ENCODE peak calls at places on chromosomes 7 and 10, in ten cellular contexts. R is heart right ventricle; N is CD8-positive, alpha-beta T cell; I is psoas muscle; D is left ventricle myocardium inferior; O is upper lobe of right lung; H is naive thymus-derived CD4-positive, alpha-beta T cell; M is ovary; S is neuronal stem cell; V is body of pancreas. P is an unnamed sample.

GRCh38 chr7:86932038-86932512 is 127.4 kb downstream of the ELAPOR2 start:
- DNase-seq in R (no peak), N (no peak), I (no peak), D (no peak), O (no peak), H (no peak), M (no peak), S (no peak), V (peak; percentile 16), P (peak; percentile 20)

GRCh38 chr10:5977471-5978370 is at the start of gene IL15RA:
- DNase-seq in R (peak; percentile 76), N (peak; percentile 73), I (peak; percentile 88), D (peak; percentile 73), O (peak; percentile 91), H (peak; percentile 75), M (peak; percentile 65), S (peak; percentile 41), V (peak; percentile 85), P (peak; percentile 81)

GRCh38 chr7:74453321-74454011 is at the start of gene GTF2IRD1:
- DNase-seq in R (peak; percentile 67), N (peak; percentile 27), I (peak; percentile 88), D (peak; percentile 69), O (peak; percentile 85), H (peak; percentile 33), M (peak; percentile 81), S (peak; percentile 70), V (peak; percentile 81), P (peak; percentile 89)

GRCh38 chr7:42843209-42843800 is 68.6 kb downstream of the C7orf25 start:
- DNase-seq in R (peak; percentile 24), N (no peak), I (peak; percentile 52), D (peak; percentile 20), O (peak; percentile 65), H (no peak), M (peak; percentile 44), S (peak; percentile 29), V (peak; percentile 39), P (peak; percentile 25)

GRCh38 chr7:151852486-151853396 is 24.2 kb downstream of the PRKAG2 start:
- DNase-seq in R (no peak), N (no peak), I (peak; percentile 23), D (peak; percentile 5), O (peak; percentile 55), H (no peak), M (no peak), S (no peak), V (no peak), P (peak; percentile 37)

GRCh38 chr10:70753841-70754621 is 31.1 kb downstream of the TBATA start:
- DNase-seq in R (no peak), N (no peak), I (no peak), D (no peak), O (peak; percentile 49), H (no peak), M (no peak), S (no peak), V (no peak), P (no peak)

GRCh38 chr10:123297175-123297574 is 143.0 kb downstream of the BUB3 start:
- DNase-seq in R (no peak), N (no peak), I (no peak), D (no peak), O (no peak), H (no peak), M (no peak), S (no peak), V (no peak), P (no peak)

GRCh38 chr10:76382381-76382851 is 951.0 kb downstream of the LRMDA start:
- DNase-seq in R (no peak), N (no peak), I (peak; percentile 53), D (no peak), O (no peak), H (no peak), M (no peak), S (no peak), V (no peak), P (no peak)

GRCh38 chr7:921071-921461 is 33.4 kb downstream of the ADAP1 start:
- DNase-seq in R (no peak), N (no peak), I (peak; percentile 30), D (no peak), O (peak; percentile 31), H (no peak), M (peak; percentile 1), S (no peak), V (no peak), P (peak; percentile 42)

GRCh38 chr10:13382759-13383753 is 35.0 kb upstream of the SEPHS1 start:
- DNase-seq in R (no peak), N (no peak), I (no peak), D (no peak), O (peak; percentile 91), H (no peak), M (no peak), S (no peak), V (peak; percentile 49), P (no peak)

GRCh38 chr10:22942437-22942836 is 14.6 kb downstream of the ARMC3 start:
- DNase-seq in R (no peak), N (no peak), I (no peak), D (no peak), O (no peak), H (no peak), M (no peak), S (no peak), V (no peak), P (no peak)

GRCh38 chr10:52368725-52369124 is 54.6 kb downstream of the DKK1 start:
- DNase-seq in R (no peak), N (no peak), I (no peak), D (no peak), O (no peak), H (no peak), M (no peak), S (no peak), V (no peak), P (no peak)

GRCh38 chr10:125343118-125343752 is 182.9 kb upstream of the CTBP2 start:
- DNase-seq in R (no peak), N (no peak), I (no peak), D (no peak), O (no peak), H (no peak), M (no peak), S (peak; percentile 3), V (peak; percentile 17), P (no peak)

GRCh38 chr10:64952042-64952441 is 1430.8 kb downstream of the REEP3 start:
- DNase-seq in R (no peak), N (no peak), I (no peak), D (no peak), O (no peak), H (no peak), M (no peak), S (no peak), V (no peak), P (no peak)
- H3K27ac ChIP-seq in R (no peak overlapping the region), N (no peak overlapping the region), I (no peak overlapping the region), D (no peak overlapping the region), O (no peak overlapping the region), H (no peak overlapping the region), M (no peak overlapping the region), S (no peak overlapping the region), V (no peak overlapping the region), P (no peak overlapping the region)

DNA sequence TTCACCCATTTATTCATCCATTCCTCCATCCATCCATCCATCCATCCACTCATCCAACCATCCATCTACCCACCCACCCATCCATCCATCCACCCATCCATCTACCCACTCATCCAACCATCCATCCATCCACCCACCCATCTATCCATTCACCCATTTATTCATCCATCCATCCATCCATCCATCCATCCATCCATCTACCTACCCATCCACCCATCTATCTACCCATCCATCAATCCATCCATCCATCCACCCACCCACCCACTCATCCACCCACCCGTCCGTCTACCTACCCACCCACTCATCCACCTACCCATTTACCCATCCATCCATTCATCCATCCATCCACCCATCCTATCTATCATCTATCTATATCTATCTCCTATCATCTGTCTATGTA is 169.4 kb upstream of the SHH start:
- DNase-seq in R (no peak), N (no peak), I (no peak), D (no peak), O (no peak), H (no peak), M (no peak), S (no peak), V (no peak), P (no peak)
- H3K27me3 ChIP-seq in R (peaks cover 36% of the 10 kb centered on the region), N (no peaks in the 10 kb centered on the region), I (peaks cover 4% of the 10 kb centered on the region), D (peaks cover 79% of the 10 kb centered on the region), O (no peaks in the 10 kb centered on the region), H (no peaks in the 10 kb centered on the region), M (no peaks in the 10 kb centered on the region), S (peaks cover 15% of the 10 kb centered on the region), V (no peaks in the 10 kb centered on the region), P (no peaks in the 10 kb centered on the region)

GRCh38 chr10:110217609-110218008 is 10.2 kb downstream of the MXI1 start:
- DNase-seq in R (no peak), N (no peak), I (no peak), D (no peak), O (no peak), H (no peak), M (no peak), S (no peak), V (no peak), P (no peak)
- H3K4me1 ChIP-seq in R (peaks cover 64% of the 10 kb centered on the region), N (peaks cover 12% of the 10 kb centered on the region), I (peaks cover 34% of the 10 kb centered on the region), D (peaks cover 100% of the 10 kb centered on the region), O (peaks cover 21% of the 10 kb centered on the region), H (peaks cover 13% of the 10 kb centered on the region), M (peaks cover 20% of the 10 kb centered on the region), S (peaks cover 4% of the 10 kb centered on the region), V (peaks cover 82% of the 10 kb centered on the region), P (peaks cover 21% of the 10 kb centered on the region)

GRCh38 chr7:2018786-2019692 is 213.7 kb downstream of the MAD1L1 start:
- DNase-seq in R (peak; percentile 32), N (no peak), I (peak; percentile 64), D (peak; percentile 40), O (peak; percentile 71), H (peak; percentile 13), M (peak; percentile 41), S (no peak), V (peak; percentile 55), P (peak; percentile 80)
- H3K27ac ChIP-seq in R (peak overlapping the region; percentile 52), N (peak overlapping the region; percentile 18), I (peak overlapping the region; percentile 41), D (peak overlapping the region; percentile 78), O (peak overlapping the region; percentile 65), H (peak overlapping the region; percentile 46), M (no peak overlapping the region), S (no peak overlapping the region), V (peak overlapping the region; percentile 68), P (peak overlapping the region; percentile 44)

GRCh38 chr10:44716470-44716869 is 194.7 kb upstream of the TMEM72 start:
- DNase-seq in R (no peak), N (no peak), I (no peak), D (no peak), O (no peak), H (no peak), M (no peak), S (no peak), V (no peak), P (no peak)

GRCh38 chr10:44714451-44714850 is 196.7 kb upstream of the TMEM72 start:
- DNase-seq in R (no peak), N (no peak), I (no peak), D (no peak), O (no peak), H (no peak), M (no peak), S (no peak), V (no peak), P (no peak)

GRCh38 chr10:44713307-44713706 is 197.8 kb upstream of the TMEM72 start:
- DNase-seq in R (no peak), N (no peak), I (no peak), D (no peak), O (no peak), H (no peak), M (no peak), S (no peak), V (no peak), P (no peak)

DNA sequence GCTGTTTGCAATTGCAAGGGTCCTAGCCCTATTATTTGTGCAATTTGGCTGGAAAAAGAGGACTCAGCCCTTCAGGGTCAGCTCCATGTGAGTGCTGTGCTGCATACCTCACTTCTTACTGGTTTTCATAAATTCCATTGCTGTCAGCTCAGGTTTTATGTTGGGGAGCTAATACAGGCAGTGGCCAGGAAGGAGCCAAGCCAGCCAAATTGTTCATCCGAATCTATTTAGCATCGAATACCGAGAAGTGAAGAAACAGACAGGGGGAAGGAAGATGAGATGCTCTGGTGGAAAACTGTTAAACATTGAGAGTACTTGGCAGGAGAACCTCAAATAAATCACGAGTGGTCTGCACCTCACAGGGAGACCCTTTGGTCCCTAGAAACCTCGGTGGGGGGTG is 196.1 kb upstream of the TMEM72 start:
- DNase-seq in R (no peak), N (no peak), I (no peak), D (no peak), O (no peak), H (no peak), M (no peak), S (no peak), V (no peak), P (no peak)
- H3K27me3 ChIP-seq in R (no peaks in the 10 kb centered on the region), N (no peaks in the 10 kb centered on the region), I (no peaks in the 10 kb centered on the region), D (no peaks in the 10 kb centered on the region), O (no peaks in the 10 kb centered on the region), H (no peaks in the 10 kb centered on the region), M (no peaks in the 10 kb centered on the region), S (no peaks in the 10 kb centered on the region), V (no peaks in the 10 kb centered on the region), P (no peaks in the 10 kb centered on the region)

P was measured in right cardiac atrium.